ENCODE peak calls at places on chromosomes 1 and 21, in ten cellular contexts. T is NCI-H2029 treated with DMSO at 0.1 percent for 48 hours; C is activated CD8-positive, alpha-beta memory T cell treated with anti-CD3 and anti-CD28 coated beads for 24 hours; A is GM23338; V is SW480; K is COR-L47; M is left lung; N is RWPE1; J is MCF 10A; X is T-helper 2 cell. W is an unnamed sample.

GRCh38 chr1:26278303-26278702 is 1.6 kb upstream of the SH3BGRL3 start:
- DNase-seq in T (no peak), C (peak; percentile 63), A (no peak), V (no peak), K (no peak), M (no peak), N (peak; percentile 68), J (peak; percentile 86), X (no peak), W (no peak)

GRCh38 chr1:10838541-10838940 is 42.1 kb upstream of the CASZ1 start:
- DNase-seq in T (no peak), C (no peak), A (peak; percentile 41), V (no peak), K (peak; percentile 80), M (peak; percentile 54), N (no peak), J (no peak), X (no peak), W (no peak)

GRCh38 chr1:192546596-192547199 is 28.9 kb upstream of the RGS1 start:
- DNase-seq in T (no peak), C (no peak), A (no peak), V (no peak), K (no peak), M (no peak), N (no peak), J (no peak), X (no peak), W (no peak)

GRCh38 chr1:22508991-22509390 is 54.3 kb upstream of the EPHA8 start:
- DNase-seq in T (peak; percentile 68), C (no peak), A (no peak), V (no peak), K (peak; percentile 13), M (no peak), N (no peak), J (peak; percentile 14), X (no peak), W (no peak)

GRCh38 chr1:49190138-49190537 is 413.4 kb upstream of the BEND5 start:
- DNase-seq in T (no peak), C (no peak), A (no peak), V (no peak), K (peak; percentile 16), M (no peak), N (no peak), J (no peak), X (no peak), W (no peak)

GRCh38 chr1:17370618-17371017 is 1.4 kb upstream of the PADI6 start:
- DNase-seq in T (no peak), C (no peak), A (peak; percentile 75), V (peak; percentile 52), K (no peak), M (no peak), N (peak; percentile 62), J (peak; percentile 56), X (no peak), W (no peak)

GRCh38 chr1:46210561-46210960 is 7.4 kb downstream of the LURAP1 start:
- DNase-seq in T (no peak), C (no peak), A (no peak), V (no peak), K (no peak), M (no peak), N (no peak), J (no peak), X (no peak), W (peak; percentile 18)

GRCh38 chr1:13228343-13228781 is 2.4 kb upstream of the PRAMEF18 start:
- DNase-seq in T (no peak), C (peak; percentile 59), A (peak; percentile 29), V (peak; percentile 24), K (no peak), M (no peak), N (no peak), J (peak; percentile 66), X (no peak), W (no peak)

GRCh38 chr21:45551316-45551715 is 9.1 kb upstream of the SLC19A1 start:
- DNase-seq in T (no peak), C (no peak), A (no peak), V (peak; percentile 75), K (no peak), M (no peak), N (peak; percentile 65), J (peak; percentile 80), X (no peak), W (no peak)

GRCh38 chr1:53375440-53375839 is 47.6 kb upstream of the LRP8 start:
- DNase-seq in T (no peak), C (no peak), A (no peak), V (no peak), K (no peak), M (no peak), N (no peak), J (no peak), X (no peak), W (no peak)

GRCh38 chr21:46033410-46034404 is 52.1 kb downstream of the COL6A1 start:
- DNase-seq in T (no peak), C (no peak), A (no peak), V (no peak), K (no peak), M (peak; percentile 43), N (no peak), J (no peak), X (no peak), W (no peak)

GRCh38 chr1:165215676-165216075 is 140.8 kb downstream of the LMX1A start:
- DNase-seq in T (no peak), C (no peak), A (no peak), V (no peak), K (no peak), M (no peak), N (peak; percentile 6), J (no peak), X (no peak), W (no peak)

GRCh38 chr1:6634278-6635052 is 9.8 kb downstream of the THAP3 start:
- DNase-seq in T (no peak), C (peak; percentile 77), A (peak; percentile 75), V (peak; percentile 55), K (no peak), M (peak; percentile 87), N (peak; percentile 30), J (peak; percentile 46), X (no peak), W (no peak)

GRCh38 chr1:232303221-232303620 is 326.7 kb downstream of the SIPA1L2 start:
- DNase-seq in T (no peak), C (no peak), A (no peak), V (no peak), K (no peak), M (no peak), N (no peak), J (no peak), X (no peak), W (no peak)

GRCh38 chr1:230379928-230380327 is 46.2 kb downstream of the PGBD5 start:
- DNase-seq in T (no peak), C (no peak), A (no peak), V (no peak), K (no peak), M (no peak), N (no peak), J (no peak), X (no peak), W (no peak)

GRCh38 chr1:9858293-9859035 is 34.7 kb upstream of the CLSTN1 start:
- DNase-seq in T (no peak), C (no peak), A (no peak), V (no peak), K (no peak), M (no peak), N (no peak), J (no peak), X (no peak), W (no peak)

GRCh38 chr1:226425431-226426031 is 17.6 kb upstream of the PARP1 start:
- DNase-seq in T (no peak), C (peak; percentile 70), A (no peak), V (no peak), K (no peak), M (no peak), N (no peak), J (no peak), X (no peak), W (no peak)

GRCh38 chr1:224338150-224338838 is 8.3 kb upstream of the NVL start:
- DNase-seq in T (no peak), C (no peak), A (peak; percentile 30), V (no peak), K (no peak), M (no peak), N (no peak), J (peak; percentile 35), X (no peak), W (no peak)

GRCh38 chr1:42682739-42683529 is 716 bp downstream of the YBX1 start:
- DNase-seq in T (peak; percentile 42), C (peak; percentile 83), A (peak; percentile 57), V (peak; percentile 79), K (peak; percentile 76), M (peak; percentile 96), N (peak; percentile 57), J (peak; percentile 63), X (peak; percentile 63), W (no peak)

GRCh38 chr1:200367841-200368534 is 41.8 kb downstream of the ZNF281 start:
- DNase-seq in T (no peak), C (no peak), A (no peak), V (no peak), K (no peak), M (no peak), N (no peak), J (peak; percentile 75), X (no peak), W (no peak)

GRCh38 chr1:183983371-183984105 is 54.0 kb downstream of the COLGALT2 start:
- DNase-seq in T (no peak), C (no peak), A (no peak), V (no peak), K (no peak), M (no peak), N (no peak), J (no peak), X (no peak), W (no peak)

GRCh38 chr1:226308166-226308722 is 720 bp downstream of the LIN9 start:
- DNase-seq in T (no peak), C (peak; percentile 77), A (peak; percentile 51), V (peak; percentile 25), K (peak; percentile 33), M (no peak), N (peak; percentile 58), J (no peak), X (no peak), W (no peak)

W was measured in cerebellar nuclear complex.